ENCODE peak calls at places on chromosome 6, in six cellular contexts. T is T-helper 17 cell, F is adrenal gland, V is colonic mucosa, P is HFFc6, J is NB4. X is an unnamed sample.

GRCh38 chr6:146901940-146902816 is 302.0 kb upstream of the STXBP5 start:
- DNase-seq in T (no peak), F (no peak), V (no peak), P (peak), J (peak), X (no peak)

GRCh38 chr6:16316741-16317251 is 78.4 kb downstream of the GMPR start:
- DNase-seq in T (no peak), F (no peak), V (no peak), P (peak), J (peak), X (no peak)

GRCh38 chr6:167793421-167793820 is 33.3 kb upstream of the AFDN start:
- DNase-seq in T (no peak), F (no peak), V (peak), P (no peak), J (no peak), X (no peak)

GRCh38 chr6:35552285-35552917 is 39.7 kb upstream of the TULP1 start:
- DNase-seq in T (peak), F (peak), V (peak), P (peak), J (peak), X (peak)

GRCh38 chr6:151269318-151269995 is 29.7 kb downstream of the AKAP12 start:
- DNase-seq in T (no peak), F (no peak), V (no peak), P (peak), J (no peak), X (no peak)

GRCh38 chr6:143158113-143158581 is 97.5 kb downstream of the AIG1 start:
- DNase-seq in T (no peak), F (no peak), V (no peak), P (no peak), J (no peak), X (no peak)

GRCh38 chr6:149840345-149841075 is 23.6 kb downstream of the LRP11 start:
- DNase-seq in T (no peak), F (peak), V (peak), P (peak), J (peak), X (peak)

GRCh38 chr6:31386099-31386498 is 17.3 kb upstream of the MICA start:
- DNase-seq in T (no peak), F (no peak), V (no peak), P (no peak), J (no peak), X (no peak)

GRCh38 chr6:45715508-45715803 is 300.2 kb downstream of the CLIC5 start:
- DNase-seq in T (no peak), F (no peak), V (no peak), P (no peak), J (no peak), X (no peak)

GRCh38 chr6:33827546-33828451 is 24.0 kb upstream of the MLN start:
- DNase-seq in T (no peak), F (no peak), V (peak), P (no peak), J (no peak), X (no peak)

GRCh38 chr6:49550413-49551125 is at the start of gene C6orf141:
- DNase-seq in T (no peak), F (no peak), V (peak), P (no peak), J (no peak), X (peak)

GRCh38 chr6:116096979-116097816 is 3.5 kb upstream of the NT5DC1 start:
- DNase-seq in T (no peak), F (no peak), V (no peak), P (no peak), J (no peak), X (no peak)

GRCh38 chr6:29079203-29079602 is 7.9 kb downstream of the OR2B3 start:
- DNase-seq in T (no peak), F (no peak), V (no peak), P (no peak), J (no peak), X (no peak)

GRCh38 chr6:93819189-93819588 is 399.8 kb upstream of the EPHA7 start:
- DNase-seq in T (no peak), F (no peak), V (no peak), P (no peak), J (no peak), X (no peak)

GRCh38 chr6:41334482-41335023 is 855 bp upstream of the NCR2 start:
- DNase-seq in T (no peak), F (no peak), V (no peak), P (no peak), J (no peak), X (no peak)

GRCh38 chr6:21479140-21479539 is 114.4 kb upstream of the SOX4 start:
- DNase-seq in T (no peak), F (peak), V (no peak), P (no peak), J (no peak), X (no peak)

GRCh38 chr6:37819802-37820712 is 530 bp downstream of the ZFAND3 start:
- DNase-seq in T (peak), F (peak), V (peak), P (peak), J (peak), X (peak)

GRCh38 chr6:28211840-28212509 is 13.1 kb upstream of the ZSCAN9 start:
- DNase-seq in T (no peak), F (no peak), V (no peak), P (no peak), J (peak), X (no peak)

GRCh38 chr6:109284675-109285074 is 97.6 kb downstream of the CD164 start:
- DNase-seq in T (no peak), F (no peak), V (no peak), P (no peak), J (no peak), X (no peak)

X was measured in stomach.